ENCODE peak calls at places on chromosomes 3 and 15, in seven cellular contexts. Z is AG09319, X is HEK293T, S is GM10248, B is fibroblast of lung, E is kidney, N is GM03348. G is an unnamed sample.

GRCh38 chr3:188855690-188856089 is 316.1 kb upstream of the TPRG1 start:
- DNase-seq in N (no peak), E (no peak), X (no peak), B (no peak), S (no peak), Z (no peak), G (no peak)

GRCh38 chr3:126350502-126351085 is 6.6 kb downstream of the KLF15 start:
- DNase-seq in N (no peak), Z (no peak), E (peak), B (no peak), S (no peak), X (no peak), G (no peak)

GRCh38 chr3:41464858-41465257 is 265.6 kb downstream of the CTNNB1 start:
- DNase-seq in E (no peak), S (no peak), Z (no peak), B (no peak), X (no peak), N (no peak), G (no peak)

GRCh38 chr3:9193633-9194032 is 55.8 kb downstream of the SRGAP3 start:
- DNase-seq in B (no peak), S (no peak), N (no peak), X (no peak), E (no peak), Z (no peak), G (no peak)

GRCh38 chr3:147618636-147619035 is 209.5 kb downstream of the ZIC1 start:
- DNase-seq in Z (no peak), S (no peak), E (no peak), N (no peak), X (no peak), B (no peak), G (no peak)

GRCh38 chr3:50139718-50140423 is 15.3 kb upstream of the SEMA3F start:
- DNase-seq in X (no peak), S (no peak), N (no peak), B (no peak), Z (no peak), E (no peak), G (no peak)

GRCh38 chr3:132205609-132206008 is 111.6 kb upstream of the ACP3 start:
- DNase-seq in Z (no peak), N (no peak), X (no peak), E (no peak), S (no peak), B (no peak), G (no peak)

GRCh38 chr15:57680021-57680420 is 26.5 kb upstream of the POLR2M start:
- DNase-seq in S (no peak), X (no peak), N (peak), Z (no peak), E (no peak), B (peak), G (no peak)